ENCODE peak calls at places on chromosomes 12 and 14, in seven cellular contexts. G is endodermal cell, K is tibial nerve, H is Peyer's patch, W is ovary, U is fibroblast of lung, C is heart right ventricle. E is an unnamed sample.

GRCh38 chr14:105065280-105066228 is at the start of gene GPR132:
- DNase-seq in W (no peak), K (no peak), C (peak; percentile 34), H (peak; percentile 94), U (no peak), G (peak; percentile 53), E (peak; percentile 94)

GRCh38 chr12:65434737-65435136 is 156.3 kb downstream of the MSRB3 start:
- DNase-seq in H (no peak), C (no peak), G (no peak), W (no peak), U (no peak), K (no peak), E (no peak)

GRCh38 chr12:88375960-88376305 is 204.3 kb downstream of the KITLG start:
- DNase-seq in K (no peak), C (no peak), H (no peak), G (no peak), W (no peak), U (no peak), E (no peak)

GRCh38 chr14:73236157-73236556 is 1.1 kb upstream of the PAPLN start:
- DNase-seq in H (no peak), K (peak; percentile 11), G (no peak), W (peak; percentile 36), C (no peak), U (no peak), E (no peak)

GRCh38 chr14:86790408-86791364 is 1202.3 kb downstream of the GALC start:
- DNase-seq in U (no peak), K (no peak), W (no peak), C (no peak), H (no peak), G (peak; percentile 56), E (no peak)

GRCh38 chr14:50001146-50001998 is 108.5 kb downstream of the ARF6 start:
- DNase-seq in U (no peak), G (peak; percentile 82), W (no peak), C (no peak), K (peak; percentile 37), H (peak; percentile 77), E (peak; percentile 23)

GRCh38 chr12:52058631-52059324 is 7.5 kb downstream of the NR4A1 start:
- DNase-seq in K (no peak), U (peak; percentile 47), G (no peak), W (peak; percentile 68), C (peak; percentile 28), H (no peak), E (no peak)

GRCh38 chr12:24198936-24199644 is 249.6 kb upstream of the SOX5 start:
- DNase-seq in C (no peak), H (no peak), W (no peak), K (no peak), G (no peak), U (no peak), E (no peak)

GRCh38 chr12:11814362-11814761 is 164.9 kb downstream of the ETV6 start:
- DNase-seq in C (no peak), H (no peak), K (no peak), W (no peak), G (no peak), U (peak; percentile 81), E (no peak)

GRCh38 chr12:108828774-108829173 is 28.6 kb downstream of the SSH1 start:
- DNase-seq in K (no peak), W (no peak), G (no peak), U (peak; percentile 74), H (no peak), C (peak; percentile 56), E (no peak)

GRCh38 chr12:6963016-6963731 is 7.3 kb downstream of the PHB2 start:
- DNase-seq in G (peak; percentile 99), U (no peak), H (no peak), K (no peak), C (no peak), W (peak; percentile 56), E (no peak)

GRCh38 chr14:99330316-99331240 is 58.6 kb upstream of the BCL11B start:
- DNase-seq in C (no peak), W (no peak), G (peak; percentile 29), K (no peak), H (no peak), U (no peak), E (no peak)

GRCh38 chr12:116982721-116983502 is 72.2 kb downstream of the FBXW8 start:
- DNase-seq in C (no peak), H (no peak), G (peak; percentile 31), W (no peak), K (no peak), U (peak; percentile 91), E (no peak)
- H3K4me3 ChIP-seq in C (no peak overlapping the region), H (no peak overlapping the region), G (no peak overlapping the region), W (no peak overlapping the region), K (no peak overlapping the region), U (no peak overlapping the region), E (no peak overlapping the region)

DNA sequence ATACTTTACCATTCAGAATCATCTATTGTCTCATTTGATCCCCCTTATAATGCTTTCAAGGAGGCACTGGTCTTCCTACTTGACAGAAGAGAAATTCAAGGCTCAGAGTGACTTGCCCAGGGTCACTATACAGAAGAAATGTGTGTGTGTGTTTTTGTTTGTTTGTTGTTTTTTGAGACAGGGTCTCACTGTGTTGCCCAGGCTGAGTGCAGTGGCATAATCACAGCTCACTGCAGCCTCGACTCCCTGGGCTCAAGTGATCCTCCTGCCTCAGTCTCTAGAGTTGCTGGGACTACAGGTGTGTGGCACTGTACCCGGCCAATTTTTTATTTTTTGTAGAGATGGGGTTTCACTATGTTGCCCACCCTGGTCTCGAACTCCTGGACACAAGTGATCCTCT is 22.9 kb downstream of the IRF2BPL start:
- DNase-seq in K (no peak), C (no peak), U (no peak), G (no peak), H (no peak), W (no peak), E (no peak)
- H3K27ac ChIP-seq in K (no peak overlapping the region), C (no peak overlapping the region), U (no peak overlapping the region), G (no peak overlapping the region), H (no peak overlapping the region), W (no peak overlapping the region), E (no peak overlapping the region)

GRCh38 chr12:2286051-2286450 is 233.3 kb downstream of the CACNA1C start:
- DNase-seq in C (no peak), W (no peak), K (no peak), G (no peak), H (no peak), U (no peak), E (no peak)
- H3K27me3 ChIP-seq in C (no peaks in the 10 kb centered on the region), W (no peaks in the 10 kb centered on the region), K (no peaks in the 10 kb centered on the region), G (no peaks in the 10 kb centered on the region), H (no peaks in the 10 kb centered on the region), U (no peaks in the 10 kb centered on the region), E (no peaks in the 10 kb centered on the region)

GRCh38 chr12:94771199-94771598 is 120.8 kb upstream of the TMCC3 start:
- DNase-seq in C (no peak), K (no peak), W (no peak), H (no peak), G (no peak), U (no peak), E (no peak)
- H3K4me3 ChIP-seq in C (no peak overlapping the region), K (no peak overlapping the region), W (no peak overlapping the region), H (no peak overlapping the region), G (no peak overlapping the region), U (no peak overlapping the region), E (no peak overlapping the region)

GRCh38 chr12:104508752-104509446 is 52.2 kb downstream of the CHST11 start:
- DNase-seq in K (no peak), H (no peak), C (no peak), W (no peak), G (no peak), U (no peak), E (no peak)

GRCh38 chr12:104506691-104507401 is 50.1 kb downstream of the CHST11 start:
- DNase-seq in K (no peak), W (no peak), C (peak; percentile 68), G (peak; percentile 88), U (no peak), H (no peak), E (no peak)

GRCh38 chr12:104510145-104510872 is 53.6 kb downstream of the CHST11 start:
- DNase-seq in U (no peak), G (no peak), K (no peak), H (no peak), W (no peak), C (no peak), E (no peak)

GRCh38 chr12:104505095-104505819 is 48.5 kb downstream of the CHST11 start:
- DNase-seq in K (no peak), C (no peak), H (no peak), W (no peak), G (no peak), U (no peak), E (no peak)

DNA sequence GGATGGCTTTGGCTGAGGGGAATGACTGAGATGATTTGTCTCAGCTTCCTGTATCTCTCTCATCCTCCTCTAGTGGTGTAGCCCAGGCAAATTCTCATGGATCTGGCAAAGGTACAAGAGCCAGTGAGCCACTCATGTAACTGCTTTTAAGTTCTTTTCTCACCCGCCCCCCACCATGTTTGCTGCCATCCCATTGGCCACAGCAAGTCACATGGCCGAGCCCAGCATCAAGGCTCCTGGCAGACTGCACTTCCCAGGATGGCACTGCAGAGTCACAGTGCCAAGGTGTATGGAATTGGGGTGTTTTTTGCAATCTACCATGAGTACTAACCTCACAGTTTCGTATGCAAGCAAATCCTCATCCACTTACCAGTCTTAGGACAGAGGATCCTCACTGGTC is 50.9 kb downstream of the CHST11 start:
- DNase-seq in G (no peak), W (no peak), K (no peak), C (no peak), H (no peak), U (no peak), E (no peak)
- H3K27ac ChIP-seq in G (no peak overlapping the region), W (no peak overlapping the region), K (no peak overlapping the region), C (no peak overlapping the region), H (no peak overlapping the region), U (no peak overlapping the region), E (no peak overlapping the region)

DNA sequence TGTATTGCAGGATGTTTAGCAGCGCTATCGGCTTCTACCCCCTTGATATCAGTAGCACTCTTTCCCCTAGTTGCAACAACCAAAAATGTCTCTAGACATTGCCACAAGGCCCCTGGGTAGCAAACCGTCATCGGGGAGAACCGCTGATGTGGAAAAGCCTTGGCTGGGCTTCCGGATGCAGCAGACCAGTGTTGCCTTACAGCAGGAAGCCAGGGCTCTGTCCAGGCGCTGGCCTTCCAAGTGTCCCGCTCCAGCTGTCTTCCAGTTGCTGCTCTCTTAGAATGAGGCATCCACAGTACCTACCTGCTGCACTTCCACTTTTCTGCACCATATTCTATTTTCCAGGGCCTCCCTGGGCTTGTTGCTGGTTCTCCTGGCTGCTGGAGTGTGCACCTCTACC is 22.6 kb upstream of the SLC10A1 start:
- DNase-seq in U (no peak), H (no peak), G (no peak), W (no peak), C (no peak), K (no peak), E (no peak)
- H3K27me3 ChIP-seq in U (no peaks in the 10 kb centered on the region), H (no peaks in the 10 kb centered on the region), G (peaks cover 5% of the 10 kb centered on the region), W (no peaks in the 10 kb centered on the region), C (peaks cover 51% of the 10 kb centered on the region), K (no peaks in the 10 kb centered on the region), E (no peaks in the 10 kb centered on the region)